ENCODE peak calls at places on chromosomes 11 and 22, in nine cellular contexts. E is upper lobe of right lung, G is MM.1S, U is psoas muscle, Z is astrocyte of the cerebellum, J is tibial nerve, A is A549, V is brain microvascular endothelial cell, Q is GM23338. L is an unnamed sample.

GRCh38 chr22:41092847-41093371 is 517 bp downstream of the EP300 start:
- DNase-seq in E (peak; percentile 74), G (peak; percentile 50), U (peak; percentile 27), Z (no peak), J (no peak), A (peak; percentile 29), V (no peak), Q (peak; percentile 62), L (peak; percentile 39)

GRCh38 chr22:27780161-27780575 is 21.4 kb downstream of the MN1 start:
- DNase-seq in E (no peak), G (no peak), U (no peak), Z (no peak), J (no peak), A (no peak), V (no peak), Q (peak; percentile 86), L (no peak)

GRCh38 chr11:45872513-45873356 is 12.7 kb upstream of the MAPK8IP1 start:
- DNase-seq in E (peak; percentile 69), G (no peak), U (peak; percentile 51), Z (peak; percentile 74), J (no peak), A (peak; percentile 71), V (peak; percentile 82), Q (peak; percentile 95), L (peak; percentile 54)

GRCh38 chr11:19359425-19360000 is 118.8 kb upstream of the E2F8 start:
- DNase-seq in E (no peak), G (no peak), U (no peak), Z (no peak), J (no peak), A (no peak), V (no peak), Q (no peak), L (no peak)

GRCh38 chr11:7672276-7672959 is 882 bp downstream of the CYB5R2 start:
- DNase-seq in E (no peak), G (no peak), U (no peak), Z (no peak), J (no peak), A (no peak), V (no peak), Q (no peak), L (peak; percentile 30)

GRCh38 chr11:128582496-128583366 is 4.6 kb downstream of the ETS1 start:
- DNase-seq in E (no peak), G (no peak), U (peak; percentile 27), Z (peak; percentile 91), J (no peak), A (peak; percentile 39), V (peak; percentile 98), Q (peak; percentile 89), L (no peak)

GRCh38 chr22:16958475-16958874 is 49.5 kb downstream of the GAB4 start:
- DNase-seq in E (no peak), G (no peak), U (no peak), Z (no peak), J (no peak), A (no peak), V (no peak), Q (no peak), L (peak; percentile 5)

GRCh38 chr11:73218106-73218829 is at the start of gene P2RY2:
- DNase-seq in E (peak; percentile 96), G (peak; percentile 71), U (peak; percentile 91), Z (no peak), J (no peak), A (peak; percentile 72), V (no peak), Q (peak; percentile 87), L (peak; percentile 59)

GRCh38 chr11:61911701-61912529 is 5.5 kb downstream of the RAB3IL1 start:
- DNase-seq in E (peak; percentile 46), G (no peak), U (no peak), Z (no peak), J (peak; percentile 15), A (no peak), V (no peak), Q (no peak), L (no peak)

GRCh38 chr22:25027552-25027951 is 75.0 kb downstream of the KIAA1671 start:
- DNase-seq in E (no peak), G (no peak), U (no peak), Z (no peak), J (no peak), A (no peak), V (no peak), Q (no peak), L (no peak)

DNA sequence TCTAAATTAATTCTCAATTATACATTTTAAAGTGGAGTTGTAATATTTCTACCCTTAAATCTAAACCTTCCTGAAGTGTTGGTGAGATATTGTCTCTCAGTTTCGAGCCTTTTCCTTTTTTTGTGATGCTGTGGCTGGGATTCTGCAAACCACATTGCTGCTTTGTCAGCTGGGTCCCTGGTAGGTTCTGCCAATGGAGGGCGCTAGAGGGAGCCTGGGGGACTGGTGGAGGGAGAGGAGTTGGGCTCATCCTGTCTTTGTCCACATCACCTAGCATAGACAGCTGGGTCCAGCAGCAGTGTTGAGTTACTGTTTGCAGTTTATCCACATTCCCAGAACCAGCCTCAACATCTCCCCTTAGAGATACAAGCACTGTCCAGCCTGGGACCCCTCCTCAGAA is 41.0 kb downstream of the TRAF6 start:
- DNase-seq in E (no peak), G (no peak), U (no peak), Z (no peak), J (no peak), A (peak; percentile 16), V (peak; percentile 60), Q (peak; percentile 93), L (no peak)
- TF ChIP-seq CTCF in E (peak; percentile 9), G (peak; percentile 46), U (no peak), Z (peak; percentile 42), J (no peak), A (no peak), V (peak; percentile 87), Q (peak; percentile 96), L (no peak)

GRCh38 chr11:92707173-92707619 is 262.3 kb upstream of the MTNR1B start:
- DNase-seq in E (no peak), G (no peak), U (no peak), Z (no peak), J (no peak), A (no peak), V (no peak), Q (no peak), L (no peak)
- TF ChIP-seq CTCF in E (no peak), G (no peak), U (no peak), Z (no peak), J (no peak), A (no peak), V (no peak), Q (no peak), L (no peak)

GRCh38 chr11:114846040-114846791 is 167.9 kb downstream of the NXPE2 start:
- DNase-seq in E (no peak), G (peak; percentile 83), U (peak; percentile 46), Z (no peak), J (no peak), A (peak; percentile 10), V (no peak), Q (no peak), L (no peak)
- TF ChIP-seq CTCF in E (peak; percentile 18), G (peak; percentile 57), U (peak; percentile 28), Z (no peak), J (no peak), A (no peak), V (no peak), Q (no peak), L (no peak)

GRCh38 chr11:130219148-130219547 is 59.6 kb downstream of the ST14 start:
- DNase-seq in E (no peak), G (no peak), U (no peak), Z (no peak), J (no peak), A (no peak), V (no peak), Q (no peak), L (no peak)
- TF ChIP-seq CTCF in E (no peak), G (no peak), U (no peak), Z (no peak), J (no peak), A (no peak), V (no peak), Q (no peak), L (no peak)

GRCh38 chr11:116460156-116460965 is 312.4 kb downstream of the BUD13 start:
- DNase-seq in E (no peak), G (no peak), U (no peak), Z (no peak), J (no peak), A (no peak), V (no peak), Q (no peak), L (no peak)

GRCh38 chr11:116457336-116458007 is 315.3 kb downstream of the BUD13 start:
- DNase-seq in E (no peak), G (no peak), U (no peak), Z (no peak), J (no peak), A (no peak), V (no peak), Q (no peak), L (no peak)

GRCh38 chr11:116458546-116458945 is 314.2 kb downstream of the BUD13 start:
- DNase-seq in E (no peak), G (no peak), U (no peak), Z (no peak), J (no peak), A (no peak), V (no peak), Q (no peak), L (no peak)

GRCh38 chr11:116459644-116460043 is 313.1 kb downstream of the BUD13 start:
- DNase-seq in E (no peak), G (no peak), U (no peak), Z (no peak), J (no peak), A (no peak), V (no peak), Q (no peak), L (no peak)

GRCh38 chr11:116459233-116459632 is 313.6 kb downstream of the BUD13 start:
- DNase-seq in E (no peak), G (no peak), U (no peak), Z (no peak), J (no peak), A (no peak), V (no peak), Q (no peak), L (no peak)
- TF ChIP-seq CTCF in E (no peak), G (no peak), U (no peak), Z (no peak), J (no peak), A (no peak), V (no peak), Q (no peak), L (no peak)

GRCh38 chr11:100999756-101000155 is 129.9 kb downstream of the PGR start:
- DNase-seq in E (no peak), G (no peak), U (no peak), Z (no peak), J (no peak), A (no peak), V (no peak), Q (no peak), L (no peak)

GRCh38 chr11:100991541-100991940 is 138.1 kb downstream of the PGR start:
- DNase-seq in E (no peak), G (no peak), U (no peak), Z (no peak), J (no peak), A (no peak), V (no peak), Q (no peak), L (no peak)

GRCh38 chr11:100994966-100995365 is 134.6 kb downstream of the PGR start:
- DNase-seq in E (no peak), G (no peak), U (no peak), Z (no peak), J (no peak), A (no peak), V (no peak), Q (no peak), L (no peak)
- TF ChIP-seq CTCF in E (no peak), G (no peak), U (no peak), Z (no peak), J (no peak), A (no peak), V (no peak), Q (no peak), L (no peak)

L was measured in GM13977.